ENCODE peak calls at places on chromosomes 3 and 15, in ten cellular contexts. One of them, this sample, is unnamed.

GRCh38 chr15:85718271-85718971 is 76.3 kb downstream of the KLHL25 start:
- DNase-seq in lower leg skin: no peak
- DNase-seq in GM10248: no peak
- DNase-seq in DND-41: no peak
- DNase-seq in WERI-Rb-1: no peak
- DNase-seq in sigmoid colon: no peak
- DNase-seq in dorsolateral prefrontal cortex: no peak
- DNase-seq in endothelial cell: no peak
- DNase-seq in adrenal gland: no peak
- DNase-seq in glutamatergic neuron: no peak
- DNase-seq in this sample: no peak

GRCh38 chr3:100289339-100289738 is 28.5 kb downstream of the TBC1D23 start:
- DNase-seq in lower leg skin: no peak
- DNase-seq in GM10248: no peak
- DNase-seq in DND-41: no peak
- DNase-seq in WERI-Rb-1: no peak
- DNase-seq in sigmoid colon: no peak
- DNase-seq in dorsolateral prefrontal cortex: no peak
- DNase-seq in endothelial cell: no peak
- DNase-seq in adrenal gland: no peak
- DNase-seq in glutamatergic neuron: no peak
- DNase-seq in this sample: no peak

GRCh38 chr3:169241928-169242751 is 421.4 kb downstream of the MECOM start:
- DNase-seq in lower leg skin: no peak
- DNase-seq in GM10248: no peak
- DNase-seq in DND-41: no peak
- DNase-seq in WERI-Rb-1: no peak
- DNase-seq in sigmoid colon: peak
- DNase-seq in dorsolateral prefrontal cortex: no peak
- DNase-seq in endothelial cell: peak
- DNase-seq in adrenal gland: no peak
- DNase-seq in glutamatergic neuron: peak
- DNase-seq in this sample: no peak

GRCh38 chr15:57353317-57353804 is 22.9 kb upstream of the CGNL1 start:
- DNase-seq in lower leg skin: no peak
- DNase-seq in GM10248: no peak
- DNase-seq in DND-41: no peak
- DNase-seq in WERI-Rb-1: no peak
- DNase-seq in sigmoid colon: no peak
- DNase-seq in dorsolateral prefrontal cortex: no peak
- DNase-seq in endothelial cell: no peak
- DNase-seq in adrenal gland: no peak
- DNase-seq in glutamatergic neuron: no peak
- DNase-seq in this sample: no peak

GRCh38 chr15:68639926-68640600 is 61.3 kb downstream of the CORO2B start:
- DNase-seq in lower leg skin: no peak
- DNase-seq in GM10248: no peak
- DNase-seq in DND-41: no peak
- DNase-seq in WERI-Rb-1: no peak
- DNase-seq in sigmoid colon: peak
- DNase-seq in dorsolateral prefrontal cortex: no peak
- DNase-seq in endothelial cell: no peak
- DNase-seq in adrenal gland: no peak
- DNase-seq in glutamatergic neuron: no peak
- DNase-seq in this sample: no peak

GRCh38 chr3:75886971-75887526 is 101.7 kb upstream of the ZNF717 start:
- DNase-seq in lower leg skin: no peak
- DNase-seq in GM10248: no peak
- DNase-seq in DND-41: no peak
- DNase-seq in WERI-Rb-1: no peak
- DNase-seq in sigmoid colon: no peak
- DNase-seq in dorsolateral prefrontal cortex: no peak
- DNase-seq in endothelial cell: no peak
- DNase-seq in adrenal gland: no peak
- DNase-seq in glutamatergic neuron: no peak
- DNase-seq in this sample: no peak

GRCh38 chr15:83700082-83700481 is 46.2 kb downstream of the ADAMTSL3 start:
- DNase-seq in lower leg skin: no peak
- DNase-seq in GM10248: no peak
- DNase-seq in DND-41: no peak
- DNase-seq in WERI-Rb-1: no peak
- DNase-seq in sigmoid colon: no peak
- DNase-seq in dorsolateral prefrontal cortex: no peak
- DNase-seq in endothelial cell: no peak
- DNase-seq in adrenal gland: no peak
- DNase-seq in glutamatergic neuron: no peak
- DNase-seq in this sample: no peak

GRCh38 chr15:68674975-68675374 is 96.2 kb downstream of the CORO2B start:
- DNase-seq in lower leg skin: no peak
- DNase-seq in GM10248: no peak
- DNase-seq in DND-41: no peak
- DNase-seq in WERI-Rb-1: no peak
- DNase-seq in sigmoid colon: peak
- DNase-seq in dorsolateral prefrontal cortex: no peak
- DNase-seq in endothelial cell: peak
- DNase-seq in adrenal gland: no peak
- DNase-seq in glutamatergic neuron: no peak
- DNase-seq in this sample: no peak

GRCh38 chr15:42324308-42324707 is 35.0 kb upstream of the CAPN3 start:
- DNase-seq in lower leg skin: no peak
- DNase-seq in GM10248: no peak
- DNase-seq in DND-41: no peak
- DNase-seq in WERI-Rb-1: no peak
- DNase-seq in sigmoid colon: no peak
- DNase-seq in dorsolateral prefrontal cortex: no peak
- DNase-seq in endothelial cell: no peak
- DNase-seq in adrenal gland: no peak
- DNase-seq in glutamatergic neuron: no peak
- DNase-seq in this sample: no peak

GRCh38 chr3:23264413-23264812 is 61.3 kb downstream of the UBE2E2 start:
- DNase-seq in lower leg skin: no peak
- DNase-seq in GM10248: no peak
- DNase-seq in DND-41: no peak
- DNase-seq in WERI-Rb-1: no peak
- DNase-seq in sigmoid colon: no peak
- DNase-seq in dorsolateral prefrontal cortex: no peak
- DNase-seq in endothelial cell: no peak
- DNase-seq in adrenal gland: no peak
- DNase-seq in glutamatergic neuron: no peak
- DNase-seq in this sample: no peak

GRCh38 chr3:98449606-98450193 is 13.3 kb upstream of the OR5K1 start:
- DNase-seq in lower leg skin: no peak
- DNase-seq in GM10248: no peak
- DNase-seq in DND-41: no peak
- DNase-seq in WERI-Rb-1: no peak
- DNase-seq in sigmoid colon: no peak
- DNase-seq in dorsolateral prefrontal cortex: no peak
- DNase-seq in endothelial cell: no peak
- DNase-seq in adrenal gland: no peak
- DNase-seq in glutamatergic neuron: no peak
- DNase-seq in this sample: peak

GRCh38 chr15:61983087-61983486 is 77.2 kb downstream of the VPS13C start:
- DNase-seq in lower leg skin: no peak
- DNase-seq in GM10248: no peak
- DNase-seq in DND-41: no peak
- DNase-seq in WERI-Rb-1: no peak
- DNase-seq in sigmoid colon: no peak
- DNase-seq in dorsolateral prefrontal cortex: no peak
- DNase-seq in endothelial cell: no peak
- DNase-seq in adrenal gland: no peak
- DNase-seq in glutamatergic neuron: no peak
- DNase-seq in this sample: no peak

GRCh38 chr15:49622561-49622960 is 1.7 kb downstream of the DTWD1 start:
- DNase-seq in lower leg skin: no peak
- DNase-seq in GM10248: no peak
- DNase-seq in DND-41: no peak
- DNase-seq in WERI-Rb-1: no peak
- DNase-seq in sigmoid colon: no peak
- DNase-seq in dorsolateral prefrontal cortex: no peak
- DNase-seq in endothelial cell: no peak
- DNase-seq in adrenal gland: no peak
- DNase-seq in glutamatergic neuron: no peak
- DNase-seq in this sample: no peak
- TF ChIP-seq CTCF in lower leg skin: no peak
- TF ChIP-seq CTCF in GM10248: no peak
- TF ChIP-seq CTCF in DND-41: no peak
- TF ChIP-seq CTCF in WERI-Rb-1: no peak
- TF ChIP-seq CTCF in sigmoid colon: no peak
- TF ChIP-seq CTCF in dorsolateral prefrontal cortex: no peak
- TF ChIP-seq CTCF in endothelial cell: no peak
- TF ChIP-seq CTCF in adrenal gland: no peak
- TF ChIP-seq CTCF in glutamatergic neuron: no peak
- TF ChIP-seq CTCF in this sample: no peak

GRCh38 chr3:159761826-159762225 is 226.8 kb upstream of the IL12A start:
- DNase-seq in lower leg skin: no peak
- DNase-seq in GM10248: no peak
- DNase-seq in DND-41: no peak
- DNase-seq in WERI-Rb-1: no peak
- DNase-seq in sigmoid colon: no peak
- DNase-seq in dorsolateral prefrontal cortex: no peak
- DNase-seq in endothelial cell: no peak
- DNase-seq in adrenal gland: no peak
- DNase-seq in glutamatergic neuron: no peak
- DNase-seq in this sample: no peak

GRCh38 chr3:159762981-159763465 is 225.6 kb upstream of the IL12A start:
- DNase-seq in lower leg skin: peak
- DNase-seq in GM10248: peak
- DNase-seq in DND-41: no peak
- DNase-seq in WERI-Rb-1: peak
- DNase-seq in sigmoid colon: peak
- DNase-seq in dorsolateral prefrontal cortex: peak
- DNase-seq in endothelial cell: peak
- DNase-seq in adrenal gland: peak
- DNase-seq in glutamatergic neuron: peak
- DNase-seq in this sample: peak

GRCh38 chr3:159761377-159761776 is 227.3 kb upstream of the IL12A start:
- DNase-seq in lower leg skin: no peak
- DNase-seq in GM10248: no peak
- DNase-seq in DND-41: no peak
- DNase-seq in WERI-Rb-1: no peak
- DNase-seq in sigmoid colon: peak
- DNase-seq in dorsolateral prefrontal cortex: no peak
- DNase-seq in endothelial cell: no peak
- DNase-seq in adrenal gland: no peak
- DNase-seq in glutamatergic neuron: no peak
- DNase-seq in this sample: no peak

GRCh38 chr3:159763466-159764210 is 225.0 kb upstream of the IL12A start:
- DNase-seq in lower leg skin: peak
- DNase-seq in GM10248: peak
- DNase-seq in DND-41: no peak
- DNase-seq in WERI-Rb-1: peak
- DNase-seq in sigmoid colon: peak
- DNase-seq in dorsolateral prefrontal cortex: peak
- DNase-seq in endothelial cell: peak
- DNase-seq in adrenal gland: peak
- DNase-seq in glutamatergic neuron: peak
- DNase-seq in this sample: peak

DNA sequence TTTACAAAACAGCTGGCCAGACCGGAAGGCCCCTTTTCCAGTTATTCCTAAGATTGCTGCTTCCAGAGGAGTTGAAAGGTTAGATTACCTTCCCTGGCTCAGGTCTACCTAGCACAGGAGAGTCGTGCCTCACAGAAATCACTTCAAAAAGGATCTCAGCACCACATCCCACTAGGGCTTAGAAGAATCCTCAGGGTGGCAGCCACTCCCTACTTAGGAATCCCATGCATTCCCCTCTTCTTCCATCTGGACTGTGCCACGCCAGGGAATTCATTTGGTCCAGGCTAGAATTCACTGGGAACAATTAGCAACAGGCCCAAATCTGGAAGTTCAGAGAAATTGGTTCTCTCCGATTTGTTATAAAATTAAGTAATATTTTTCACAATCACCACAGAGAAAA is 226.4 kb upstream of the IL12A start:
- DNase-seq in lower leg skin: no peak
- DNase-seq in GM10248: no peak
- DNase-seq in DND-41: no peak
- DNase-seq in WERI-Rb-1: no peak
- DNase-seq in sigmoid colon: no peak
- DNase-seq in dorsolateral prefrontal cortex: no peak
- DNase-seq in endothelial cell: no peak
- DNase-seq in adrenal gland: no peak
- DNase-seq in glutamatergic neuron: no peak
- DNase-seq in this sample: no peak
- TF ChIP-seq CTCF in lower leg skin: no peak
- TF ChIP-seq CTCF in GM10248: no peak
- TF ChIP-seq CTCF in DND-41: no peak
- TF ChIP-seq CTCF in WERI-Rb-1: no peak
- TF ChIP-seq CTCF in sigmoid colon: no peak
- TF ChIP-seq CTCF in dorsolateral prefrontal cortex: no peak
- TF ChIP-seq CTCF in endothelial cell: no peak
- TF ChIP-seq CTCF in adrenal gland: no peak
- TF ChIP-seq CTCF in glutamatergic neuron: no peak
- TF ChIP-seq CTCF in this sample: no peak

GRCh38 chr15:59642351-59642750 is 15.0 kb downstream of the GTF2A2 start:
- DNase-seq in lower leg skin: no peak
- DNase-seq in GM10248: no peak
- DNase-seq in DND-41: no peak
- DNase-seq in WERI-Rb-1: no peak
- DNase-seq in sigmoid colon: no peak
- DNase-seq in dorsolateral prefrontal cortex: no peak
- DNase-seq in endothelial cell: no peak
- DNase-seq in adrenal gland: no peak
- DNase-seq in glutamatergic neuron: no peak
- DNase-seq in this sample: no peak
- TF ChIP-seq CTCF in lower leg skin: no peak
- TF ChIP-seq CTCF in GM10248: no peak
- TF ChIP-seq CTCF in DND-41: peak
- TF ChIP-seq CTCF in WERI-Rb-1: no peak
- TF ChIP-seq CTCF in sigmoid colon: no peak
- TF ChIP-seq CTCF in dorsolateral prefrontal cortex: no peak
- TF ChIP-seq CTCF in endothelial cell: peak
- TF ChIP-seq CTCF in adrenal gland: peak
- TF ChIP-seq CTCF in glutamatergic neuron: peak
- TF ChIP-seq CTCF in this sample: no peak

GRCh38 chr3:52509753-52510328 is 14.7 kb downstream of the STAB1 start:
- DNase-seq in lower leg skin: no peak
- DNase-seq in GM10248: no peak
- DNase-seq in DND-41: no peak
- DNase-seq in WERI-Rb-1: no peak
- DNase-seq in sigmoid colon: no peak
- DNase-seq in dorsolateral prefrontal cortex: no peak
- DNase-seq in endothelial cell: no peak
- DNase-seq in adrenal gland: no peak
- DNase-seq in glutamatergic neuron: no peak
- DNase-seq in this sample: no peak
- TF ChIP-seq CTCF in lower leg skin: no peak
- TF ChIP-seq CTCF in GM10248: no peak
- TF ChIP-seq CTCF in DND-41: no peak
- TF ChIP-seq CTCF in WERI-Rb-1: no peak
- TF ChIP-seq CTCF in sigmoid colon: no peak
- TF ChIP-seq CTCF in dorsolateral prefrontal cortex: no peak
- TF ChIP-seq CTCF in endothelial cell: no peak
- TF ChIP-seq CTCF in adrenal gland: no peak
- TF ChIP-seq CTCF in glutamatergic neuron: no peak
- TF ChIP-seq CTCF in this sample: no peak

This sample was measured in activated CD8-positive, alpha-beta T cell treated with anti-CD3 and anti-CD28 coated beads for 36 hours.